ENCODE peak calls at places on chromosomes 5 and 9, in nine cellular contexts. S, T, Q, Z, J, L, V, O and M are unnamed samples.

GRCh38 chr5:6576861-6577501 is 55.9 kb downstream of the NSUN2 start:
- DNase-seq in Z (peak), V (no peak), T (peak), S (peak), L (peak), J (no peak), O (peak), Q (peak), M (peak)

GRCh38 chr5:108623826-108624225 is 123.9 kb upstream of the FER start:
- DNase-seq in S (no peak), J (no peak), Z (no peak), L (no peak), Q (no peak), O (no peak), T (no peak), V (no peak), M (no peak)

GRCh38 chr5:21823588-21823987 is 1029.6 kb downstream of the CDH12 start:
- DNase-seq in J (no peak), Z (no peak), L (no peak), S (no peak), Q (no peak), T (no peak), O (no peak), V (no peak), M (no peak)

GRCh38 chr5:26329562-26330189 is 708.7 kb downstream of the CDH9 start:
- DNase-seq in J (no peak), Q (peak), O (no peak), S (no peak), Z (no peak), T (no peak), V (no peak), L (no peak), M (no peak)

GRCh38 chr9:111828193-111828592 is 33.5 kb upstream of the SHOC1 start:
- DNase-seq in Z (no peak), S (peak), L (no peak), T (peak), J (no peak), O (no peak), V (no peak), Q (no peak), M (no peak)

GRCh38 chr9:110283736-110284135 is 27.4 kb upstream of the TXN start:
- DNase-seq in Z (peak), Q (no peak), L (no peak), T (peak), S (no peak), V (no peak), O (peak), J (no peak), M (no peak)

GRCh38 chr5:53055359-53055758 is 54.2 kb downstream of the MOCS2 start:
- DNase-seq in J (no peak), T (no peak), Z (no peak), V (no peak), Q (no peak), S (no peak), L (no peak), O (no peak), M (no peak)

GRCh38 chr9:89606567-89607311 is 1.9 kb downstream of the GADD45G start:
- DNase-seq in S (no peak), Q (peak), J (no peak), V (no peak), Z (peak), T (peak), L (no peak), O (peak), M (no peak)

GRCh38 chr5:45622365-45622764 is 73.8 kb downstream of the HCN1 start:
- DNase-seq in Q (no peak), O (no peak), T (no peak), J (no peak), V (no peak), S (no peak), L (no peak), Z (no peak), M (no peak)

GRCh38 chr5:42392917-42393316 is 30.3 kb upstream of the GHR start:
- DNase-seq in V (no peak), S (no peak), T (no peak), J (no peak), O (no peak), L (no peak), Q (no peak), Z (no peak), M (no peak)

GRCh38 chr5:10567781-10568321 is 4.0 kb downstream of the ANKRD33B start:
- DNase-seq in Q (no peak), T (no peak), Z (no peak), V (no peak), S (peak), O (no peak), L (no peak), J (peak), M (peak)

GRCh38 chr5:173454381-173454763 is 126.2 kb upstream of the STC2 start:
- DNase-seq in T (no peak), J (no peak), Z (no peak), S (peak), Q (no peak), L (no peak), V (peak), O (no peak), M (no peak)

GRCh38 chr9:97557606-97558095 is 56.2 kb downstream of the TMOD1 start:
- DNase-seq in J (no peak), L (no peak), V (no peak), T (no peak), O (peak), S (no peak), Z (no peak), Q (peak), M (no peak)

GRCh38 chr5:39448504-39449128 is 23.8 kb upstream of the DAB2 start:
- DNase-seq in L (no peak), Q (no peak), O (peak), S (no peak), T (no peak), V (no peak), J (no peak), Z (no peak), M (no peak)

GRCh38 chr5:108858959-108859358 is 111.3 kb downstream of the FER start:
- DNase-seq in T (no peak), S (peak), V (no peak), Z (no peak), Q (no peak), O (no peak), J (no peak), L (no peak), M (no peak)

GRCh38 chr9:35791321-35791921 is at the start of gene NPR2:
- DNase-seq in O (no peak), L (no peak), T (no peak), J (no peak), S (peak), V (no peak), Q (peak), Z (no peak), M (no peak)

GRCh38 chr5:50697739-50698138 is 31.3 kb downstream of the PARP8 start:
- DNase-seq in S (no peak), V (no peak), O (no peak), L (no peak), T (no peak), Z (no peak), J (no peak), Q (no peak), M (no peak)

GRCh38 chr5:60674251-60674650 is 25.7 kb downstream of the DEPDC1B start:
- DNase-seq in O (no peak), J (no peak), L (no peak), T (no peak), V (no peak), Z (no peak), S (no peak), Q (no peak), M (no peak)

GRCh38 chr9:115845648-115846312 is 307.8 kb upstream of the PAPPA start:
- DNase-seq in J (no peak), Q (no peak), V (peak), O (peak), T (peak), S (peak), Z (no peak), L (peak), M (no peak)

GRCh38 chr5:174283176-174283575 is 237.7 kb downstream of the NSG2 start:
- DNase-seq in O (no peak), Q (no peak), V (no peak), Z (no peak), T (no peak), J (no peak), S (no peak), L (no peak), M (no peak)

GRCh38 chr5:135444881-135445280 is 2.3 kb downstream of the DCANP1 start:
- DNase-seq in Q (no peak), O (no peak), Z (no peak), J (no peak), T (no peak), S (no peak), V (no peak), L (no peak), M (no peak)

GRCh38 chr9:69136185-69136584 is 37.9 kb upstream of the TJP2 start:
- DNase-seq in T (no peak), V (no peak), Z (no peak), J (no peak), S (no peak), L (no peak), Q (no peak), O (no peak), M (no peak)

GRCh38 chr9:130962418-130963316 is 23.6 kb upstream of the FIBCD1 start:
- DNase-seq in Q (peak), O (peak), Z (peak), S (peak), V (peak), L (peak), J (peak), T (peak), M (peak)

GRCh38 chr9:136138566-136138965 is 19.9 kb upstream of the TMEM250 start:
- DNase-seq in Z (no peak), T (no peak), L (no peak), Q (peak), V (no peak), J (no peak), S (no peak), O (no peak), M (no peak)

GRCh38 chr5:102753889-102754498 is 1.1 kb upstream of the PAM start:
- DNase-seq in Q (peak), O (no peak), L (no peak), V (no peak), T (no peak), J (no peak), Z (no peak), S (no peak), M (no peak)

GRCh38 chr5:35656721-35657120 is 39.1 kb downstream of the SPEF2 start:
- DNase-seq in O (no peak), Z (no peak), J (peak), T (no peak), S (peak), L (no peak), Q (no peak), V (no peak), M (no peak)

GRCh38 chr9:87007711-87008360 is 60.5 kb upstream of the GAS1 start:
- DNase-seq in Z (no peak), J (peak), T (no peak), S (peak), O (no peak), V (no peak), L (peak), Q (peak), M (peak)

GRCh38 chr9:91289244-91289643 is 72.5 kb downstream of the AUH start:
- DNase-seq in J (no peak), Q (no peak), S (no peak), V (no peak), O (no peak), L (no peak), Z (no peak), T (no peak), M (no peak)

GRCh38 chr5:148523139-148523538 is 131.2 kb downstream of the HTR4 start:
- DNase-seq in Q (no peak), L (no peak), T (no peak), Z (peak), J (no peak), V (no peak), S (no peak), O (no peak), M (no peak)

GRCh38 chr9:123065191-123065590 is 31.7 kb downstream of the GPR21 start:
- DNase-seq in Z (no peak), J (no peak), T (no peak), V (no peak), S (peak), O (no peak), L (no peak), Q (no peak), M (no peak)

GRCh38 chr9:1709347-1709746 is 305.8 kb upstream of the SMARCA2 start:
- DNase-seq in S (peak), T (no peak), Z (no peak), O (no peak), Q (peak), J (no peak), V (no peak), L (no peak), M (no peak)

GRCh38 chr9:68610016-68610415 is 69.3 kb upstream of the TMEM252 start:
- DNase-seq in O (peak), Q (no peak), J (no peak), L (no peak), V (no peak), T (no peak), Z (no peak), S (no peak), M (no peak)

GRCh38 chr5:124634228-124634819 is 112.1 kb downstream of the ZNF608 start:
- DNase-seq in O (no peak), V (peak), Q (no peak), L (no peak), S (peak), T (peak), J (no peak), Z (no peak), M (no peak)

GRCh38 chr9:4137755-4138154 is 162.1 kb downstream of the GLIS3 start:
- DNase-seq in V (no peak), S (peak), Q (no peak), L (peak), O (no peak), J (peak), Z (no peak), T (peak), M (peak)

GRCh38 chr5:63555874-63556273 is 406.4 kb downstream of the HTR1A start:
- DNase-seq in J (no peak), T (peak), O (no peak), Z (no peak), S (no peak), L (no peak), V (peak), Q (no peak), M (no peak)